ENCODE peak calls at places on chromosomes 3 and 15, in four cellular contexts. H is activated CD4-positive, alpha-beta T cell treated with anti-CD3 and anti-CD28 coated beads for 48 hours; D is HS-27A; R is fibroblast of lung. V is an unnamed sample.

GRCh38 chr3:124786491-124787241 is 56.4 kb downstream of the UMPS start:
- DNase-seq in H (no peak), D (no peak), R (peak; percentile 68), V (no peak)

GRCh38 chr3:52323526-52324295 is 7.6 kb downstream of the DNAH1 start:
- DNase-seq in H (no peak), D (no peak), R (no peak), V (no peak)

GRCh38 chr15:66623801-66624453 is 58.1 kb upstream of the LCTL start:
- DNase-seq in H (no peak), D (no peak), R (no peak), V (no peak)

GRCh38 chr3:126567696-126568438 is 9.1 kb upstream of the C3orf22 start:
- DNase-seq in H (no peak), D (no peak), R (no peak), V (no peak)

GRCh38 chr3:79366414-79366813 is 401.4 kb downstream of the ROBO1 start:
- DNase-seq in H (no peak), D (no peak), R (no peak), V (no peak)

GRCh38 chr15:60620707-60621106 is 141.8 kb upstream of the ICE2 start:
- DNase-seq in H (no peak), D (no peak), R (peak; percentile 68), V (no peak)

GRCh38 chr3:56303508-56303907 is 164.8 kb downstream of the ERC2 start:
- DNase-seq in H (peak; percentile 21), D (peak; percentile 20), R (peak; percentile 57), V (peak; percentile 17)

GRCh38 chr15:82051664-82052063 is 5.8 kb upstream of the MEX3B start:
- DNase-seq in H (no peak), D (no peak), R (peak; percentile 59), V (no peak)

GRCh38 chr3:31294430-31295149 is 238.1 kb upstream of the STT3B start:
- DNase-seq in H (no peak), D (no peak), R (no peak), V (no peak)

GRCh38 chr3:65888980-65889706 is 149.6 kb downstream of the MAGI1 start:
- DNase-seq in H (no peak), D (peak; percentile 89), R (peak; percentile 96), V (no peak)

GRCh38 chr3:123324880-123325765 is 123.4 kb downstream of the SEC22A start:
- DNase-seq in H (no peak), D (no peak), R (no peak), V (no peak)

GRCh38 chr3:195151866-195152526 is 119.0 kb downstream of the XXYLT1 start:
- DNase-seq in H (no peak), D (peak; percentile 14), R (peak; percentile 66), V (no peak)

GRCh38 chr3:152459572-152459971 is 190.8 kb downstream of the MBNL1 start:
- DNase-seq in H (no peak), D (no peak), R (peak; percentile 34), V (no peak)

GRCh38 chr3:151460774-151461450 is at the start of gene IGSF10:
- DNase-seq in H (no peak), D (no peak), R (no peak), V (no peak)

GRCh38 chr3:150410311-150411105 is 2.4 kb downstream of the TSC22D2 start:
- DNase-seq in H (peak; percentile 54), D (no peak), R (no peak), V (peak; percentile 23)

GRCh38 chr3:64650096-64650622 is 37.6 kb downstream of the ADAMTS9 start:
- DNase-seq in H (no peak), D (no peak), R (no peak), V (no peak)

GRCh38 chr3:107562979-107563531 is 40.3 kb downstream of the BBX start:
- DNase-seq in H (no peak), D (no peak), R (no peak), V (no peak)

GRCh38 chr3:156598413-156598812 is 43.5 kb upstream of the SSR3 start:
- DNase-seq in H (no peak), D (no peak), R (no peak), V (no peak)

GRCh38 chr15:30924353-30924752 is 20.6 kb downstream of the FAN1 start:
- DNase-seq in H (no peak), D (no peak), R (peak; percentile 13), V (no peak)

GRCh38 chr3:53749428-53749827 is 96.8 kb downstream of the CHDH start:
- DNase-seq in H (no peak), D (no peak), R (no peak), V (no peak)

GRCh38 chr3:14472471-14473351 is 67.4 kb downstream of the GRIP2 start:
- DNase-seq in H (peak; percentile 31), D (peak; percentile 94), R (peak; percentile 88), V (peak; percentile 37)

GRCh38 chr3:178072391-178072790 is 463.8 kb upstream of the KCNMB2 start:
- DNase-seq in H (no peak), D (no peak), R (peak; percentile 87), V (no peak)

GRCh38 chr15:64865998-64866520 is 24.3 kb downstream of the PLEKHO2 start:
- DNase-seq in H (no peak), D (no peak), R (peak; percentile 97), V (no peak)

GRCh38 chr3:106913111-106913698 is 464.0 kb upstream of the CCDC54 start:
- DNase-seq in H (no peak), D (no peak), R (no peak), V (no peak)

GRCh38 chr3:126261037-126261436 is 80.7 kb upstream of the ALDH1L1 start:
- DNase-seq in H (peak; percentile 18), D (no peak), R (peak; percentile 93), V (peak; percentile 67)

GRCh38 chr15:79086814-79087213 is 3.8 kb downstream of the RASGRF1 start:
- DNase-seq in H (no peak), D (no peak), R (no peak), V (no peak)

GRCh38 chr3:124850212-124850611 is 37.0 kb downstream of the ITGB5 start:
- DNase-seq in H (no peak), D (no peak), R (no peak), V (no peak)

GRCh38 chr15:91524534-91524933 is 329.0 kb upstream of the SLCO3A1 start:
- DNase-seq in H (no peak), D (no peak), R (no peak), V (no peak)

GRCh38 chr15:36696191-36696590 is 116.8 kb downstream of the CDIN1 start:
- DNase-seq in H (no peak), D (no peak), R (peak; percentile 25), V (no peak)

GRCh38 chr3:169344465-169344864 is 319.0 kb downstream of the MECOM start:
- DNase-seq in H (no peak), D (no peak), R (peak; percentile 32), V (no peak)

GRCh38 chr3:189967254-189967865 is 153.3 kb downstream of the P3H2 start:
- DNase-seq in H (peak; percentile 12), D (no peak), R (peak; percentile 69), V (peak; percentile 36)

GRCh38 chr3:61824553-61825135 is 263.3 kb downstream of the PTPRG start:
- DNase-seq in H (no peak), D (no peak), R (no peak), V (no peak)

GRCh38 chr15:60804986-60805949 is 326.3 kb upstream of the ICE2 start:
- DNase-seq in H (no peak), D (no peak), R (no peak), V (no peak)

GRCh38 chr15:44489464-44489863 is 47.5 kb upstream of the EIF3J start:
- DNase-seq in H (no peak), D (peak; percentile 59), R (peak; percentile 83), V (no peak)

V was measured in mucosa of gallbladder.